ENCODE peak calls at places on chromosomes 4 and X, in four cellular contexts. One of them, this sample, is unnamed. For H3K4me1, the result is how much of the 10 kb centered on the place peaks cover.

GRCh38 chr4:137213372-137214173 is 318.7 kb downstream of the PCDH18 start:
- DNase-seq in upper lobe of right lung: no peak
- DNase-seq in H9: no peak
- DNase-seq in PC-3: no peak
- DNase-seq in this sample: no peak

GRCh38 chrX:40248822-40249221 is 151.1 kb upstream of the BCOR start:
- DNase-seq in upper lobe of right lung: no peak
- DNase-seq in H9: no peak
- DNase-seq in PC-3: no peak
- DNase-seq in this sample: no peak

GRCh38 chr4:71187399-71188196 is 151.2 kb upstream of the SLC4A4 start:
- DNase-seq in upper lobe of right lung: peak
- DNase-seq in H9: peak
- DNase-seq in PC-3: peak
- DNase-seq in this sample: no peak

GRCh38 chr4:176150283-176150682 is 45.1 kb downstream of the SPATA4 start:
- DNase-seq in upper lobe of right lung: no peak
- DNase-seq in H9: no peak
- DNase-seq in PC-3: peak
- DNase-seq in this sample: no peak

GRCh38 chr4:76211769-76212168 is 1.9 kb downstream of the SCARB2 start:
- DNase-seq in upper lobe of right lung: no peak
- DNase-seq in H9: no peak
- DNase-seq in PC-3: no peak
- DNase-seq in this sample: peak

GRCh38 chr4:184265566-184266351 is 48.1 kb upstream of the ENPP6 start:
- DNase-seq in upper lobe of right lung: no peak
- DNase-seq in H9: no peak
- DNase-seq in PC-3: peak
- DNase-seq in this sample: no peak

GRCh38 chrX:147978931-147979330 is 2.2 kb upstream of the FMR1NB start:
- DNase-seq in upper lobe of right lung: no peak
- DNase-seq in H9: no peak
- DNase-seq in PC-3: peak
- DNase-seq in this sample: no peak

GRCh38 chrX:9171841-9172240 is 137.9 kb upstream of the FAM9B start:
- DNase-seq in upper lobe of right lung: no peak
- DNase-seq in H9: no peak
- DNase-seq in PC-3: peak
- DNase-seq in this sample: no peak

GRCh38 chrX:140503714-140504351 is 1.0 kb downstream of the SOX3 start:
- DNase-seq in upper lobe of right lung: no peak
- DNase-seq in H9: peak
- DNase-seq in PC-3: no peak
- DNase-seq in this sample: no peak

GRCh38 chr4:159368320-159368719 is 265.4 kb downstream of the RAPGEF2 start:
- DNase-seq in upper lobe of right lung: no peak
- DNase-seq in H9: no peak
- DNase-seq in PC-3: no peak
- DNase-seq in this sample: no peak

GRCh38 chrX:2848806-2849420 is 20.2 kb downstream of the GYG2 start:
- DNase-seq in upper lobe of right lung: no peak
- DNase-seq in H9: no peak
- DNase-seq in PC-3: peak
- DNase-seq in this sample: no peak

GRCh38 chr4:88957570-88957969 is 99.4 kb downstream of the FAM13A start:
- DNase-seq in upper lobe of right lung: no peak
- DNase-seq in H9: no peak
- DNase-seq in PC-3: no peak
- DNase-seq in this sample: no peak

GRCh38 chr4:773214-773613 is 52.7 kb downstream of the CPLX1 start:
- DNase-seq in upper lobe of right lung: no peak
- DNase-seq in H9: no peak
- DNase-seq in PC-3: no peak
- DNase-seq in this sample: no peak

GRCh38 chrX:73987166-73987565 is 316.8 kb upstream of the ZCCHC13 start:
- DNase-seq in upper lobe of right lung: no peak
- DNase-seq in H9: no peak
- DNase-seq in PC-3: no peak
- DNase-seq in this sample: no peak

GRCh38 chr4:82469776-82470345 is 39.5 kb downstream of the ENOPH1 start:
- DNase-seq in upper lobe of right lung: no peak
- DNase-seq in H9: no peak
- DNase-seq in PC-3: no peak
- DNase-seq in this sample: peak

GRCh38 chr4:84309191-84309590 is 189.9 kb downstream of the NKX6-1 start:
- DNase-seq in upper lobe of right lung: no peak
- DNase-seq in H9: no peak
- DNase-seq in PC-3: no peak
- DNase-seq in this sample: no peak

GRCh38 chr4:122038896-122039295 is 87.0 kb upstream of the TRPC3 start:
- DNase-seq in upper lobe of right lung: no peak
- DNase-seq in H9: no peak
- DNase-seq in PC-3: no peak
- DNase-seq in this sample: no peak

GRCh38 chrX:132092439-132093065 is 35.3 kb downstream of the FRMD7 start:
- DNase-seq in upper lobe of right lung: no peak
- DNase-seq in H9: peak
- DNase-seq in PC-3: peak
- DNase-seq in this sample: no peak

GRCh38 chr4:40584517-40585141 is 45.0 kb downstream of the RBM47 start:
- DNase-seq in upper lobe of right lung: no peak
- DNase-seq in H9: no peak
- DNase-seq in PC-3: no peak
- DNase-seq in this sample: no peak

GRCh38 chr4:184253072-184253420 is 35.4 kb upstream of the ENPP6 start:
- DNase-seq in upper lobe of right lung: no peak
- DNase-seq in H9: no peak
- DNase-seq in PC-3: no peak
- DNase-seq in this sample: peak

GRCh38 chrX:42149786-42150185 is 226.4 kb upstream of the CASK start:
- DNase-seq in upper lobe of right lung: no peak
- DNase-seq in H9: no peak
- DNase-seq in PC-3: no peak
- DNase-seq in this sample: no peak

GRCh38 chr4:10571896-10572295 is 112.7 kb downstream of the CLNK start:
- DNase-seq in upper lobe of right lung: no peak
- DNase-seq in H9: no peak
- DNase-seq in PC-3: no peak
- DNase-seq in this sample: no peak

GRCh38 chr4:14790487-14790886 is 211.8 kb upstream of the CPEB2 start:
- DNase-seq in upper lobe of right lung: no peak
- DNase-seq in H9: no peak
- DNase-seq in PC-3: peak
- DNase-seq in this sample: no peak

GRCh38 chr4:152385551-152385950 is 150.3 kb downstream of the FBXW7 start:
- DNase-seq in upper lobe of right lung: no peak
- DNase-seq in H9: no peak
- DNase-seq in PC-3: peak
- DNase-seq in this sample: no peak

GRCh38 chr4:8188743-8189550 is 10.1 kb upstream of the SH3TC1 start:
- DNase-seq in upper lobe of right lung: peak
- DNase-seq in H9: no peak
- DNase-seq in PC-3: peak
- DNase-seq in this sample: no peak

GRCh38 chr4:88211473-88212252 is 53.2 kb upstream of the ABCG2 start:
- DNase-seq in upper lobe of right lung: no peak
- DNase-seq in H9: no peak
- DNase-seq in PC-3: peak
- DNase-seq in this sample: peak

GRCh38 chr4:2786152-2786671 is 6.7 kb upstream of the SH3BP2 start:
- DNase-seq in upper lobe of right lung: no peak
- DNase-seq in H9: no peak
- DNase-seq in PC-3: no peak
- DNase-seq in this sample: no peak

GRCh38 chr4:26263165-26263564 is 57.6 kb upstream of the RBPJ start:
- DNase-seq in upper lobe of right lung: no peak
- DNase-seq in H9: peak
- DNase-seq in PC-3: peak
- DNase-seq in this sample: no peak

GRCh38 chrX:70970482-70970999 is 39.6 kb upstream of the SLC7A3 start:
- DNase-seq in upper lobe of right lung: no peak
- DNase-seq in H9: no peak
- DNase-seq in PC-3: peak
- DNase-seq in this sample: no peak

GRCh38 chrX:33906971-33907370 is 225.1 kb downstream of the FAM47A start:
- DNase-seq in upper lobe of right lung: no peak
- DNase-seq in H9: no peak
- DNase-seq in PC-3: no peak
- DNase-seq in this sample: no peak

GRCh38 chrX:82912401-82912800 is 595.7 kb upstream of the POU3F4 start:
- DNase-seq in upper lobe of right lung: no peak
- DNase-seq in H9: no peak
- DNase-seq in PC-3: no peak
- DNase-seq in this sample: no peak

GRCh38 chr4:172245493-172245892 is 432.3 kb downstream of the GALNTL6 start:
- DNase-seq in upper lobe of right lung: no peak
- DNase-seq in H9: no peak
- DNase-seq in PC-3: peak
- DNase-seq in this sample: no peak

GRCh38 chrX:49308604-49309269 is 5.3 kb downstream of the GAGE10 start:
- DNase-seq in upper lobe of right lung: peak
- DNase-seq in H9: no peak
- DNase-seq in PC-3: no peak
- DNase-seq in this sample: no peak

GRCh38 chr4:7978489-7978888 is 38.8 kb upstream of the AFAP1 start:
- DNase-seq in upper lobe of right lung: no peak
- DNase-seq in H9: no peak
- DNase-seq in PC-3: peak
- DNase-seq in this sample: no peak

GRCh38 chr4:140044314-140044991 is 109.5 kb downstream of the MAML3 start:
- DNase-seq in upper lobe of right lung: no peak
- DNase-seq in H9: no peak
- DNase-seq in PC-3: no peak
- DNase-seq in this sample: no peak

GRCh38 chr4:174199735-174200134 is 83.7 kb downstream of the FBXO8 start:
- DNase-seq in upper lobe of right lung: no peak
- DNase-seq in H9: no peak
- DNase-seq in PC-3: no peak
- DNase-seq in this sample: no peak
- H3K27ac ChIP-seq in upper lobe of right lung: no peak
- H3K27ac ChIP-seq in H9: no peak
- H3K27ac ChIP-seq in PC-3: no peak
- H3K27ac ChIP-seq in this sample: no peak

GRCh38 chr4:73251384-73251783 is 7.2 kb downstream of the ANKRD17 start:
- DNase-seq in upper lobe of right lung: no peak
- DNase-seq in H9: no peak
- DNase-seq in PC-3: no peak
- DNase-seq in this sample: no peak

GRCh38 chr4:73248821-73249220 is 9.8 kb downstream of the ANKRD17 start:
- DNase-seq in upper lobe of right lung: no peak
- DNase-seq in H9: no peak
- DNase-seq in PC-3: no peak
- DNase-seq in this sample: no peak

GRCh38 chr4:73252001-73252400 is 6.6 kb downstream of the ANKRD17 start:
- DNase-seq in upper lobe of right lung: no peak
- DNase-seq in H9: no peak
- DNase-seq in PC-3: no peak
- DNase-seq in this sample: no peak

GRCh38 chr4:73248416-73248815 is 10.2 kb downstream of the ANKRD17 start:
- DNase-seq in upper lobe of right lung: no peak
- DNase-seq in H9: no peak
- DNase-seq in PC-3: no peak
- DNase-seq in this sample: no peak

DNA sequence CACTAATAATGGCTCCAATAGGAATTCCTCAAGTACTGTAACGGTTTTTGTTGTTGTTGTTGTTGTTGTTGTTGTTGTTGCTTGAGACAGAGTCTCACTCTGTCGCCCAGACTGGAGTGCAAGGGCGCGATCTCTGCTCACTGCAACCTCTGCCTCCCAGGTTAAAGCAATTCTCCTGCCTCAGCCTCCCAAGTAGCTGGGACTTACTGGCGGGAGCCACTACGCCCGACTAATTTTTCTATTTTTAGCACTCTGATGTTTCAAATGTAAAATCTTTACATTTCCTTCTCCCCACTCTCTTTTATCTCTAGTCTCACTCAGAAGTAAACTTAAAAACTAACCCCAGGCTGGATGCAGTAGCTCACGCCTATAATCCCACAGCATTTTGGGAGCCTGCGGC is 8.0 kb downstream of the ANKRD17 start:
- DNase-seq in upper lobe of right lung: no peak
- DNase-seq in H9: no peak
- DNase-seq in PC-3: no peak
- DNase-seq in this sample: no peak
- H3K4me1 ChIP-seq in upper lobe of right lung: under half
- H3K4me1 ChIP-seq in H9: under half
- H3K4me1 ChIP-seq in PC-3: under half
- H3K4me1 ChIP-seq in this sample: under half

GRCh38 chr4:109334596-109335105 is 32.2 kb upstream of the COL25A1 start:
- DNase-seq in upper lobe of right lung: no peak
- DNase-seq in H9: no peak
- DNase-seq in PC-3: no peak
- DNase-seq in this sample: peak

GRCh38 chr4:109334129-109334528 is 31.7 kb upstream of the COL25A1 start:
- DNase-seq in upper lobe of right lung: no peak
- DNase-seq in H9: no peak
- DNase-seq in PC-3: no peak
- DNase-seq in this sample: no peak

GRCh38 chr4:109332926-109333464 is 30.5 kb upstream of the COL25A1 start:
- DNase-seq in upper lobe of right lung: no peak
- DNase-seq in H9: peak
- DNase-seq in PC-3: no peak
- DNase-seq in this sample: peak
- TF ChIP-seq CTCF in upper lobe of right lung: peak
- TF ChIP-seq CTCF in H9: peak
- TF ChIP-seq CTCF in PC-3: peak
- TF ChIP-seq CTCF in this sample: no peak

GRCh38 chrX:122586831-122587230 is 597.2 kb upstream of the GRIA3 start:
- DNase-seq in upper lobe of right lung: no peak
- DNase-seq in H9: no peak
- DNase-seq in PC-3: no peak
- DNase-seq in this sample: no peak

GRCh38 chrX:122583526-122583925 is 600.6 kb upstream of the GRIA3 start:
- DNase-seq in upper lobe of right lung: no peak
- DNase-seq in H9: no peak
- DNase-seq in PC-3: peak
- DNase-seq in this sample: no peak

GRCh38 chrX:122579521-122579920 is 604.6 kb upstream of the GRIA3 start:
- DNase-seq in upper lobe of right lung: no peak
- DNase-seq in H9: no peak
- DNase-seq in PC-3: no peak
- DNase-seq in this sample: no peak

GRCh38 chrX:122579036-122579435 is 605.0 kb upstream of the GRIA3 start:
- DNase-seq in upper lobe of right lung: no peak
- DNase-seq in H9: no peak
- DNase-seq in PC-3: no peak
- DNase-seq in this sample: no peak

DNA sequence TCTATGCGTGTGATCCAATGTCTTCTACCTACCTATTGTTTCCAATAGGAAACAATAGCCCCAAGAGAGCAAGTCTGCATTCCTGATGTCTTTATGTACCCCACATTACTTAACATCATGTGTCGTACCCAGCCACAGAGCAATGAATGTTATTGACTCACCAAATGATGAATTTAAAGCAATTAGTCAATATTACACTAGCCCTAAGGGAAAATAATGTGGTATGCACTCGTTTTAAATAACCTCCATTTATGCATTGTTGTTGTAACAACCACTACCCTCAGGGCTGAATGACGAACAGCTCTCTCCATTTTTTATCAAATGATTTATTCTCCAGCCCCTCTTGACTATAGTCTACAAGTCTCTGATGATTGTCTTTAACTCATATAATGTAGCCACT is 601.8 kb upstream of the GRIA3 start:
- DNase-seq in upper lobe of right lung: no peak
- DNase-seq in H9: no peak
- DNase-seq in PC-3: peak
- DNase-seq in this sample: no peak
- H3K27ac ChIP-seq in upper lobe of right lung: no peak
- H3K27ac ChIP-seq in H9: no peak
- H3K27ac ChIP-seq in PC-3: peak
- H3K27ac ChIP-seq in this sample: no peak

This sample was measured in esophagus muscularis mucosa.